ENCODE peak calls at places on chromosomes 13 and 19, in eight cellular contexts. One of them, this sample, is unnamed.

GRCh38 chr13:99636306-99636705 is 135.0 kb downstream of the TM9SF2 start:
- DNase-seq in lower leg skin: peak
- DNase-seq in stomach: no peak
- DNase-seq in SK-N-MC: no peak
- DNase-seq in cardiac fibroblast: no peak
- DNase-seq in A673: no peak
- DNase-seq in neural progenitor cell: no peak
- DNase-seq in skeletal muscle cell: no peak
- DNase-seq in this sample: no peak

GRCh38 chr13:38707433-38707832 is 20.6 kb downstream of the FREM2 start:
- DNase-seq in neural progenitor cell: no peak
- DNase-seq in lower leg skin: no peak
- DNase-seq in SK-N-MC: no peak
- DNase-seq in A673: no peak
- DNase-seq in cardiac fibroblast: no peak
- DNase-seq in skeletal muscle cell: no peak
- DNase-seq in stomach: no peak
- DNase-seq in this sample: no peak

GRCh38 chr19:56538761-56539263 is at the start of gene ZFP28:
- DNase-seq in lower leg skin: peak
- DNase-seq in neural progenitor cell: no peak
- DNase-seq in SK-N-MC: no peak
- DNase-seq in skeletal muscle cell: no peak
- DNase-seq in A673: no peak
- DNase-seq in stomach: no peak
- DNase-seq in cardiac fibroblast: no peak
- DNase-seq in this sample: no peak

GRCh38 chr13:106573279-106573831 is 5.4 kb upstream of the ARGLU1 start:
- DNase-seq in stomach: no peak
- DNase-seq in lower leg skin: no peak
- DNase-seq in skeletal muscle cell: peak
- DNase-seq in neural progenitor cell: no peak
- DNase-seq in SK-N-MC: no peak
- DNase-seq in A673: no peak
- DNase-seq in cardiac fibroblast: peak
- DNase-seq in this sample: peak

GRCh38 chr19:22882797-22883196 is 50.7 kb downstream of the ZNF723 start:
- DNase-seq in SK-N-MC: no peak
- DNase-seq in cardiac fibroblast: peak
- DNase-seq in skeletal muscle cell: no peak
- DNase-seq in A673: peak
- DNase-seq in stomach: no peak
- DNase-seq in neural progenitor cell: peak
- DNase-seq in lower leg skin: no peak
- DNase-seq in this sample: peak

GRCh38 chr13:28654276-28654675 is 4.7 kb upstream of the POMP start:
- DNase-seq in cardiac fibroblast: no peak
- DNase-seq in stomach: no peak
- DNase-seq in neural progenitor cell: no peak
- DNase-seq in A673: no peak
- DNase-seq in skeletal muscle cell: no peak
- DNase-seq in SK-N-MC: no peak
- DNase-seq in lower leg skin: no peak
- DNase-seq in this sample: peak

GRCh38 chr13:97226788-97227627 is 4.9 kb downstream of the MBNL2 start:
- DNase-seq in cardiac fibroblast: peak
- DNase-seq in neural progenitor cell: no peak
- DNase-seq in stomach: peak
- DNase-seq in lower leg skin: no peak
- DNase-seq in SK-N-MC: no peak
- DNase-seq in skeletal muscle cell: no peak
- DNase-seq in A673: peak
- DNase-seq in this sample: no peak

GRCh38 chr19:11792942-11793341 is 5.4 kb upstream of the ZNF491 start:
- DNase-seq in cardiac fibroblast: no peak
- DNase-seq in skeletal muscle cell: no peak
- DNase-seq in SK-N-MC: no peak
- DNase-seq in stomach: no peak
- DNase-seq in neural progenitor cell: no peak
- DNase-seq in lower leg skin: no peak
- DNase-seq in A673: no peak
- DNase-seq in this sample: no peak

GRCh38 chr19:17448190-17448967 is at the start of gene TMEM221:
- DNase-seq in lower leg skin: peak
- DNase-seq in cardiac fibroblast: peak
- DNase-seq in A673: peak
- DNase-seq in skeletal muscle cell: no peak
- DNase-seq in neural progenitor cell: peak
- DNase-seq in stomach: peak
- DNase-seq in SK-N-MC: no peak
- DNase-seq in this sample: peak

GRCh38 chr19:49210108-49210900 is 52.7 kb downstream of the TRPM4 start:
- DNase-seq in A673: peak
- DNase-seq in skeletal muscle cell: no peak
- DNase-seq in lower leg skin: no peak
- DNase-seq in SK-N-MC: peak
- DNase-seq in cardiac fibroblast: no peak
- DNase-seq in stomach: no peak
- DNase-seq in neural progenitor cell: peak
- DNase-seq in this sample: no peak

GRCh38 chr13:27442071-27442647 is 8.2 kb downstream of the MTIF3 start:
- DNase-seq in cardiac fibroblast: no peak
- DNase-seq in neural progenitor cell: no peak
- DNase-seq in skeletal muscle cell: no peak
- DNase-seq in stomach: no peak
- DNase-seq in SK-N-MC: no peak
- DNase-seq in lower leg skin: no peak
- DNase-seq in A673: no peak
- DNase-seq in this sample: no peak

GRCh38 chr13:33017410-33017929 is 1.2 kb downstream of the KL start:
- DNase-seq in stomach: peak
- DNase-seq in cardiac fibroblast: peak
- DNase-seq in SK-N-MC: no peak
- DNase-seq in skeletal muscle cell: peak
- DNase-seq in neural progenitor cell: peak
- DNase-seq in lower leg skin: peak
- DNase-seq in A673: peak
- DNase-seq in this sample: no peak

GRCh38 chr13:33014291-33014690 is 1.9 kb upstream of the KL start:
- DNase-seq in neural progenitor cell: no peak
- DNase-seq in stomach: no peak
- DNase-seq in skeletal muscle cell: no peak
- DNase-seq in cardiac fibroblast: no peak
- DNase-seq in SK-N-MC: no peak
- DNase-seq in lower leg skin: no peak
- DNase-seq in A673: no peak
- DNase-seq in this sample: no peak

GRCh38 chr13:33016414-33017409 is at the start of gene KL:
- DNase-seq in skeletal muscle cell: no peak
- DNase-seq in SK-N-MC: no peak
- DNase-seq in cardiac fibroblast: no peak
- DNase-seq in A673: peak
- DNase-seq in stomach: peak
- DNase-seq in lower leg skin: peak
- DNase-seq in neural progenitor cell: peak
- DNase-seq in this sample: peak

GRCh38 chr13:33015275-33015674 is 948 bp upstream of the KL start:
- DNase-seq in neural progenitor cell: no peak
- DNase-seq in SK-N-MC: no peak
- DNase-seq in stomach: no peak
- DNase-seq in cardiac fibroblast: no peak
- DNase-seq in skeletal muscle cell: no peak
- DNase-seq in A673: no peak
- DNase-seq in lower leg skin: no peak
- DNase-seq in this sample: no peak

GRCh38 chr13:33015791-33016323 is 366 bp upstream of the KL start:
- DNase-seq in skeletal muscle cell: no peak
- DNase-seq in SK-N-MC: no peak
- DNase-seq in neural progenitor cell: peak
- DNase-seq in A673: no peak
- DNase-seq in stomach: peak
- DNase-seq in cardiac fibroblast: no peak
- DNase-seq in lower leg skin: peak
- DNase-seq in this sample: no peak
- H3K4me3 ChIP-seq in skeletal muscle cell: no peak
- H3K4me3 ChIP-seq in SK-N-MC: no peak
- H3K4me3 ChIP-seq in neural progenitor cell: peak
- H3K4me3 ChIP-seq in A673: peak
- H3K4me3 ChIP-seq in stomach: peak
- H3K4me3 ChIP-seq in cardiac fibroblast: no peak
- H3K4me3 ChIP-seq in lower leg skin: peak
- H3K4me3 ChIP-seq in this sample: no peak

GRCh38 chr13:31859546-31859945 is 120.2 kb downstream of the RXFP2 start:
- DNase-seq in A673: no peak
- DNase-seq in skeletal muscle cell: peak
- DNase-seq in neural progenitor cell: no peak
- DNase-seq in SK-N-MC: no peak
- DNase-seq in lower leg skin: no peak
- DNase-seq in stomach: no peak
- DNase-seq in cardiac fibroblast: no peak
- DNase-seq in this sample: no peak
- H3K4me3 ChIP-seq in A673: no peak
- H3K4me3 ChIP-seq in skeletal muscle cell: no peak
- H3K4me3 ChIP-seq in neural progenitor cell: no peak
- H3K4me3 ChIP-seq in SK-N-MC: no peak
- H3K4me3 ChIP-seq in lower leg skin: no peak
- H3K4me3 ChIP-seq in stomach: no peak
- H3K4me3 ChIP-seq in cardiac fibroblast: no peak
- H3K4me3 ChIP-seq in this sample: no peak

GRCh38 chr19:1037553-1038115 is 2.3 kb upstream of the ABCA7 start:
- DNase-seq in neural progenitor cell: no peak
- DNase-seq in A673: no peak
- DNase-seq in SK-N-MC: no peak
- DNase-seq in stomach: no peak
- DNase-seq in skeletal muscle cell: no peak
- DNase-seq in lower leg skin: no peak
- DNase-seq in cardiac fibroblast: no peak
- DNase-seq in this sample: no peak
- H3K4me3 ChIP-seq in neural progenitor cell: no peak
- H3K4me3 ChIP-seq in A673: no peak
- H3K4me3 ChIP-seq in SK-N-MC: peak
- H3K4me3 ChIP-seq in stomach: no peak
- H3K4me3 ChIP-seq in skeletal muscle cell: no peak
- H3K4me3 ChIP-seq in lower leg skin: no peak
- H3K4me3 ChIP-seq in cardiac fibroblast: no peak
- H3K4me3 ChIP-seq in this sample: no peak

GRCh38 chr19:1169921-1170885 is 3.9 kb downstream of the SBNO2 start:
- DNase-seq in SK-N-MC: no peak
- DNase-seq in stomach: peak
- DNase-seq in lower leg skin: no peak
- DNase-seq in A673: peak
- DNase-seq in neural progenitor cell: no peak
- DNase-seq in cardiac fibroblast: peak
- DNase-seq in skeletal muscle cell: peak
- DNase-seq in this sample: no peak

GRCh38 chr19:1166872-1167573 is 7.0 kb downstream of the SBNO2 start:
- DNase-seq in skeletal muscle cell: no peak
- DNase-seq in stomach: no peak
- DNase-seq in lower leg skin: peak
- DNase-seq in neural progenitor cell: no peak
- DNase-seq in cardiac fibroblast: no peak
- DNase-seq in A673: no peak
- DNase-seq in SK-N-MC: no peak
- DNase-seq in this sample: no peak

GRCh38 chr19:1168877-1169791 is 4.9 kb downstream of the SBNO2 start:
- DNase-seq in skeletal muscle cell: no peak
- DNase-seq in A673: no peak
- DNase-seq in neural progenitor cell: no peak
- DNase-seq in lower leg skin: peak
- DNase-seq in SK-N-MC: no peak
- DNase-seq in stomach: peak
- DNase-seq in cardiac fibroblast: peak
- DNase-seq in this sample: peak

GRCh38 chr19:1167687-1168561 is 6.1 kb downstream of the SBNO2 start:
- DNase-seq in neural progenitor cell: no peak
- DNase-seq in SK-N-MC: no peak
- DNase-seq in lower leg skin: peak
- DNase-seq in cardiac fibroblast: no peak
- DNase-seq in skeletal muscle cell: no peak
- DNase-seq in A673: no peak
- DNase-seq in stomach: no peak
- DNase-seq in this sample: no peak

DNA sequence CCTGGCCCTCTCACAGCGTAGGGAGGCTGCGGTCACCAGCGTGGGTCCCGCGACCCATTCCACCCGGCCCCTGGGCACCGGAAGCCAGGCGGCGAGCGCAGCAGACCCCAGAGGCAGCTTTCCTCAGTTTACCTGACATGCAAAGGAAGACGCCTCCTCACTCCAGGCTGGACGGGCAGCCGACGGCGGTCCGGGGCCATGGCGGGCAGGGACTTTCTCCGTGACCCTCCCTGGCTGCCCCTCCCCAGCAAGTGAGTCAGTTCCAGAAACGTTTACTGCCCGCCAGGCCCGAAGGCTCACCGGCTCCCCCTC is 5.5 kb downstream of the SBNO2 start:
- DNase-seq in cardiac fibroblast: no peak
- DNase-seq in skeletal muscle cell: no peak
- DNase-seq in SK-N-MC: no peak
- DNase-seq in A673: no peak
- DNase-seq in stomach: no peak
- DNase-seq in lower leg skin: no peak
- DNase-seq in neural progenitor cell: no peak
- DNase-seq in this sample: no peak
- H3K4me3 ChIP-seq in cardiac fibroblast: peak
- H3K4me3 ChIP-seq in skeletal muscle cell: no peak
- H3K4me3 ChIP-seq in SK-N-MC: no peak
- H3K4me3 ChIP-seq in A673: no peak
- H3K4me3 ChIP-seq in stomach: peak
- H3K4me3 ChIP-seq in lower leg skin: no peak
- H3K4me3 ChIP-seq in neural progenitor cell: no peak
- H3K4me3 ChIP-seq in this sample: no peak

This sample was measured in foreskin fibroblast.